ENCODE peak calls at places on chromosomes 6 and 20, in six cellular contexts. One of them, this sample, is unnamed.

GRCh38 chr6:27251672-27252251 is 4.3 kb downstream of the PRSS16 start:
- DNase-seq in pancreas: peak
- DNase-seq in left ventricle myocardium inferior: no peak
- DNase-seq in foreskin fibroblast: peak
- DNase-seq in fibroblast of mammary gland: peak
- DNase-seq in heart left ventricle: peak
- DNase-seq in this sample: peak

GRCh38 chr6:167668019-167668753 is 158.5 kb upstream of the AFDN start:
- DNase-seq in pancreas: no peak
- DNase-seq in foreskin fibroblast: peak
- DNase-seq in heart left ventricle: no peak
- DNase-seq in fibroblast of mammary gland: no peak
- DNase-seq in left ventricle myocardium inferior: no peak
- DNase-seq in this sample: no peak

GRCh38 chr20:25145131-25145530 is 50.4 kb upstream of the ENTPD6 start:
- DNase-seq in pancreas: no peak
- DNase-seq in heart left ventricle: peak
- DNase-seq in fibroblast of mammary gland: no peak
- DNase-seq in left ventricle myocardium inferior: peak
- DNase-seq in foreskin fibroblast: no peak
- DNase-seq in this sample: no peak

GRCh38 chr6:30844118-30844535 is 40.2 kb upstream of the DDR1 start:
- DNase-seq in fibroblast of mammary gland: no peak
- DNase-seq in foreskin fibroblast: peak
- DNase-seq in heart left ventricle: no peak
- DNase-seq in pancreas: no peak
- DNase-seq in left ventricle myocardium inferior: no peak
- DNase-seq in this sample: peak

GRCh38 chr6:115643762-115644161 is 416.9 kb downstream of the FRK start:
- DNase-seq in foreskin fibroblast: peak
- DNase-seq in heart left ventricle: no peak
- DNase-seq in pancreas: no peak
- DNase-seq in fibroblast of mammary gland: peak
- DNase-seq in left ventricle myocardium inferior: no peak
- DNase-seq in this sample: peak

GRCh38 chr6:167469101-167469500 is 144.2 kb downstream of the TTLL2 start:
- DNase-seq in left ventricle myocardium inferior: no peak
- DNase-seq in heart left ventricle: no peak
- DNase-seq in pancreas: no peak
- DNase-seq in fibroblast of mammary gland: no peak
- DNase-seq in foreskin fibroblast: no peak
- DNase-seq in this sample: no peak

GRCh38 chr6:5850848-5851255 is 155.9 kb downstream of the NRN1 start:
- DNase-seq in foreskin fibroblast: no peak
- DNase-seq in fibroblast of mammary gland: no peak
- DNase-seq in pancreas: no peak
- DNase-seq in left ventricle myocardium inferior: no peak
- DNase-seq in heart left ventricle: no peak
- DNase-seq in this sample: peak

GRCh38 chr6:106916891-106917290 is 57.6 kb downstream of the CD24 start:
- DNase-seq in foreskin fibroblast: no peak
- DNase-seq in pancreas: no peak
- DNase-seq in fibroblast of mammary gland: no peak
- DNase-seq in left ventricle myocardium inferior: no peak
- DNase-seq in heart left ventricle: no peak
- DNase-seq in this sample: no peak

GRCh38 chr6:84912472-84913143 is 148.2 kb upstream of the TBX18 start:
- DNase-seq in foreskin fibroblast: no peak
- DNase-seq in left ventricle myocardium inferior: no peak
- DNase-seq in fibroblast of mammary gland: no peak
- DNase-seq in heart left ventricle: no peak
- DNase-seq in pancreas: no peak
- DNase-seq in this sample: no peak

GRCh38 chr6:154292855-154293519 is 63.6 kb downstream of the IPCEF1 start:
- DNase-seq in left ventricle myocardium inferior: no peak
- DNase-seq in foreskin fibroblast: peak
- DNase-seq in pancreas: no peak
- DNase-seq in fibroblast of mammary gland: peak
- DNase-seq in heart left ventricle: no peak
- DNase-seq in this sample: peak

GRCh38 chr20:52746768-52747167 is 225.4 kb upstream of the TSHZ2 start:
- DNase-seq in left ventricle myocardium inferior: no peak
- DNase-seq in heart left ventricle: no peak
- DNase-seq in foreskin fibroblast: no peak
- DNase-seq in fibroblast of mammary gland: no peak
- DNase-seq in pancreas: no peak
- DNase-seq in this sample: no peak

GRCh38 chr6:136523196-136523595 is 27.0 kb downstream of the MAP7 start:
- DNase-seq in left ventricle myocardium inferior: no peak
- DNase-seq in fibroblast of mammary gland: no peak
- DNase-seq in pancreas: no peak
- DNase-seq in foreskin fibroblast: no peak
- DNase-seq in heart left ventricle: no peak
- DNase-seq in this sample: no peak

GRCh38 chr6:14635195-14635594 is 517.6 kb downstream of the CD83 start:
- DNase-seq in heart left ventricle: no peak
- DNase-seq in foreskin fibroblast: no peak
- DNase-seq in left ventricle myocardium inferior: no peak
- DNase-seq in fibroblast of mammary gland: no peak
- DNase-seq in pancreas: no peak
- DNase-seq in this sample: no peak

GRCh38 chr6:111184827-111185567 is 97.7 kb downstream of the SLC16A10 start:
- DNase-seq in left ventricle myocardium inferior: no peak
- DNase-seq in heart left ventricle: no peak
- DNase-seq in pancreas: no peak
- DNase-seq in foreskin fibroblast: no peak
- DNase-seq in fibroblast of mammary gland: no peak
- DNase-seq in this sample: no peak

GRCh38 chr6:36577298-36577697 is 16.9 kb upstream of the SRSF3 start:
- DNase-seq in pancreas: no peak
- DNase-seq in left ventricle myocardium inferior: no peak
- DNase-seq in foreskin fibroblast: peak
- DNase-seq in fibroblast of mammary gland: peak
- DNase-seq in heart left ventricle: no peak
- DNase-seq in this sample: peak

DNA sequence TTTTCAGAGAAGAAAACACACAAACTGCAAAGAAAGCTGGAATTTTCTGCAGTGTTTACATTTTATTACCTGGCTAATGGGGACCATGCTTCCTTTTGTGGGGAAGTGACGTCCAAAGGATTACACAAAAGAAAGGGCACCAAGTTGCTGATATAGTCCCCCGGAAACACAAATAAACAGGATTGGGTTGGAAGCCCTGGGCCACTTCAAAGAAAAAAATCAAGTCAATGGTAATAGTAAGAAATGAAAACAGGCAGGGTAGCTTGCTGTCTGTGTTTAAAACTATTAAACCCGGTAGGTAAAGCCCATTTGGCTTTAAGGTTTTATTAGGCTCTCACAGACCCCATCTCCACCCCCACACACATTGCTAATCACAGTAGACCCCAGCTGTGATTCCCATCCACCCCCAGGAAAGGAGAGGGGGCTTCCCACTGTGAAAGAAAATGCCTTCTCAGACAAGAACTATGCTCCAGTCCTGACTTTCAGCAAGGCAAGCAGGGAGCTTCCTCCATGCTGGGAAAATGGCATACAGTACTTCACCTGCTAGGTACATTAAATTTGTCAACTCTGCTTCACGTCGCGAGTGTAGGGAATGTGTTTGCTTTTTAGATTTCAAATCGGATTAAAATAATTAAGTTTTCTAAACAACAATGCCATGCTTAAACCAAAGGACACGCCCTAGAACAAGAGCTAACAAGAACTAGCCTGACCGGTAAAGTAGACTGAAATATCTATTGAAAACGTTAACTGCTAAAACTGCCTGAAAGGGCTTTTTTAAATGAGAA is 1.1 kb downstream of the PERP start:
- DNase-seq in left ventricle myocardium inferior: no peak
- DNase-seq in fibroblast of mammary gland: no peak
- DNase-seq in pancreas: no peak
- DNase-seq in foreskin fibroblast: peak
- DNase-seq in heart left ventricle: no peak
- DNase-seq in this sample: peak
- H3K4me3 ChIP-seq in left ventricle myocardium inferior: peak
- H3K4me3 ChIP-seq in fibroblast of mammary gland: peak
- H3K4me3 ChIP-seq in pancreas: peak
- H3K4me3 ChIP-seq in foreskin fibroblast: peak
- H3K4me3 ChIP-seq in heart left ventricle: peak
- H3K4me3 ChIP-seq in this sample: peak

GRCh38 chr6:33958208-33958862 is 154.5 kb upstream of the MLN start:
- DNase-seq in pancreas: no peak
- DNase-seq in foreskin fibroblast: no peak
- DNase-seq in fibroblast of mammary gland: peak
- DNase-seq in heart left ventricle: peak
- DNase-seq in left ventricle myocardium inferior: no peak
- DNase-seq in this sample: peak
- TF ChIP-seq CTCF in pancreas: no peak
- TF ChIP-seq CTCF in foreskin fibroblast: no peak
- TF ChIP-seq CTCF in fibroblast of mammary gland: peak
- TF ChIP-seq CTCF in heart left ventricle: no peak
- TF ChIP-seq CTCF in left ventricle myocardium inferior: no peak
- TF ChIP-seq CTCF in this sample: peak

GRCh38 chr20:35952480-35953410 is 1.6 kb downstream of the SCAND1 start:
- DNase-seq in pancreas: no peak
- DNase-seq in left ventricle myocardium inferior: no peak
- DNase-seq in fibroblast of mammary gland: peak
- DNase-seq in heart left ventricle: no peak
- DNase-seq in foreskin fibroblast: peak
- DNase-seq in this sample: peak
- H3K4me3 ChIP-seq in pancreas: peak
- H3K4me3 ChIP-seq in left ventricle myocardium inferior: peak
- H3K4me3 ChIP-seq in fibroblast of mammary gland: peak
- H3K4me3 ChIP-seq in heart left ventricle: peak
- H3K4me3 ChIP-seq in foreskin fibroblast: peak
- H3K4me3 ChIP-seq in this sample: peak

DNA sequence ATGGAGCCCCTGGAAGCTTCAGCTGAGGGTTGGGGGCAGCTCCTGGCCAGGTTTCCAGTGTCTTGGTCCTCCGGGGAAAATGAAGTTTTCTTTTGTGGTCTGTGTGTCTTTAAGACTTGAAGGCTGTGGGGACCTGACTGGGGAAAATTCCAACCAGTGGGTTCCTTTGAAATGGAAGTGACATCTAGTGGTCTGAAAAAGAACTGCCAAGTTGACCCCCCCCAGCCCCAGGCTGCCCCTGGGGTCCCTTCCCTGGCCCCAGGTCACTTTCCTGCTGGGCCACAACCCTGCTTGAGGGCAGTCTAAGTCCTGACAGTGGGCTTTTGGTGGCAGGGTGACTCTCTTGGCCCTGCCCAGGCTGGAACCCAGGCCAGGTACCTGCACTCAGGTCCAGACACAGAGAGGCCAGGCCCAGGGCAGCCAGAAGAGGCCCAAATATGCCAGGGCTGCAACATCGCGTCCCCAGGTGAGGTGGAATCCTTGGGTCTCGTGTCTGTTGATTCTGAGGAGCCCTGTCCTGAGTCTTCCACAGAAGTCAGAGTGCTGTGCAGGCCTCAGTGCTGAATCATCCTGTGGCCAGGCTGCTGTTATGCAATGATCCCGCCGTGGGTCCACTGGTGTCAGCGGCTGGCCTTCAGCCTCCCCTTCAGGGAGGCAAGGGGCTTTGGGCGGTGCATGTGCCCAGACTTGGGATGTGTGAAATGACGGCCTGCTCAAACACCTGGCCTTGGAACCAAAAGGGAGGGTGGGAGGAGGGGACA is 68.4 kb downstream of the VEGFA start:
- DNase-seq in fibroblast of mammary gland: peak
- DNase-seq in pancreas: peak
- DNase-seq in heart left ventricle: peak
- DNase-seq in foreskin fibroblast: peak
- DNase-seq in left ventricle myocardium inferior: peak
- DNase-seq in this sample: peak
- TF ChIP-seq CTCF in fibroblast of mammary gland: peak
- TF ChIP-seq CTCF in pancreas: peak
- TF ChIP-seq CTCF in heart left ventricle: no peak
- TF ChIP-seq CTCF in foreskin fibroblast: peak
- TF ChIP-seq CTCF in left ventricle myocardium inferior: peak
- TF ChIP-seq CTCF in this sample: peak

GRCh38 chr6:124953808-124954207 is 8.4 kb upstream of the RNF217 start:
- DNase-seq in pancreas: no peak
- DNase-seq in foreskin fibroblast: no peak
- DNase-seq in fibroblast of mammary gland: no peak
- DNase-seq in heart left ventricle: no peak
- DNase-seq in left ventricle myocardium inferior: no peak
- DNase-seq in this sample: no peak

GRCh38 chr6:124958759-124959354 is 3.4 kb upstream of the RNF217 start:
- DNase-seq in fibroblast of mammary gland: peak
- DNase-seq in heart left ventricle: no peak
- DNase-seq in pancreas: no peak
- DNase-seq in left ventricle myocardium inferior: no peak
- DNase-seq in foreskin fibroblast: peak
- DNase-seq in this sample: peak

GRCh38 chr6:124956018-124956417 is 6.2 kb upstream of the RNF217 start:
- DNase-seq in fibroblast of mammary gland: no peak
- DNase-seq in foreskin fibroblast: no peak
- DNase-seq in left ventricle myocardium inferior: no peak
- DNase-seq in pancreas: no peak
- DNase-seq in heart left ventricle: no peak
- DNase-seq in this sample: no peak

GRCh38 chr6:124958149-124958548 is 4.1 kb upstream of the RNF217 start:
- DNase-seq in left ventricle myocardium inferior: no peak
- DNase-seq in heart left ventricle: no peak
- DNase-seq in foreskin fibroblast: no peak
- DNase-seq in pancreas: no peak
- DNase-seq in fibroblast of mammary gland: no peak
- DNase-seq in this sample: no peak

DNA sequence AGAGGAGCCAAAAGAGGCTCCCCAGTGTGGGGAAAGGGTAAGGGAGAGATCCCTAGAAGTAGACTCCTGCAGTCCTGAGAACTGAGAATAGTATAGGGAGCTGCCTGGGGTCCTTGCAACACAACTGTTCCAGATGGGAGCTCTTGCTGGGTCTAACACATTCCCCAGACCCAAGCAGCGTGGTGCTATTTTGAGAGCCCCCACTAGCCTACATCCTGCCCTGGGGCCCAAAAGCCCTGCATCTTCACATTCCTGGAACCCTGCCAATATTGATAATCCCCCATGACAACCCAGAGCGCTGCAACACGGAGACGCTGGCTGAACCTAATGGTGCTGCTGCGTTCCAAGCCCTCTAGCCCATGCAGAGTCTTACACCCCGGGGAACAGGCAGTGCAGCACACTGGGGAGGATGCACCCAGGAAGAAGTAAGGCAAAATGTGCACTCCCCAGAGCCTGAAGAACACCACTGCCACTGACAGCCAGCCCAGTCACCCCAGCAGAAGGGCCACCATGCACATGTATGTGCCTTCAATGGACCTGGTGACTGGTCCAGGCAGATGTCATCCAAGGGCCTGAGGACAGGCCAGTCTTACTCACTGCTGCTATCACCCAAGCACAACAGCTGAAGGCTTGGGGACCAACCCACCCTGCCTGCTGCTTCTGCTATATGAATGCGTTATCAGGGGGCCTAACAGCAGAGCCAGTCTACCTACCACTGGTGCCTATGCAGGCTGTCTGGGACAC is 7.0 kb upstream of the RNF217 start:
- DNase-seq in fibroblast of mammary gland: no peak
- DNase-seq in heart left ventricle: no peak
- DNase-seq in pancreas: no peak
- DNase-seq in foreskin fibroblast: no peak
- DNase-seq in left ventricle myocardium inferior: no peak
- DNase-seq in this sample: peak
- H3K4me3 ChIP-seq in fibroblast of mammary gland: no peak
- H3K4me3 ChIP-seq in heart left ventricle: no peak
- H3K4me3 ChIP-seq in pancreas: no peak
- H3K4me3 ChIP-seq in foreskin fibroblast: no peak
- H3K4me3 ChIP-seq in left ventricle myocardium inferior: no peak
- H3K4me3 ChIP-seq in this sample: no peak

GRCh38 chr6:9056556-9056955 is 621.2 kb upstream of the SLC35B3 start:
- DNase-seq in fibroblast of mammary gland: no peak
- DNase-seq in heart left ventricle: no peak
- DNase-seq in pancreas: no peak
- DNase-seq in foreskin fibroblast: no peak
- DNase-seq in left ventricle myocardium inferior: no peak
- DNase-seq in this sample: no peak
- TF ChIP-seq CTCF in fibroblast of mammary gland: no peak
- TF ChIP-seq CTCF in heart left ventricle: no peak
- TF ChIP-seq CTCF in pancreas: no peak
- TF ChIP-seq CTCF in foreskin fibroblast: no peak
- TF ChIP-seq CTCF in left ventricle myocardium inferior: no peak
- TF ChIP-seq CTCF in this sample: no peak